ENCODE peak calls at places on chromosomes 7 and 10, in nine cellular contexts. One of them, this sample, is unnamed.

GRCh38 chr7:155692317-155692716 is 47.9 kb downstream of the RBM33 start:
- DNase-seq in tibial nerve: no peak
- DNase-seq in body of pancreas: peak; percentile 58
- DNase-seq in A549: no peak
- DNase-seq in stomach: no peak
- DNase-seq in esophagus squamous epithelium: no peak
- DNase-seq in sigmoid colon: no peak
- DNase-seq in K562: no peak
- DNase-seq in spleen: no peak
- DNase-seq in this sample: no peak

GRCh38 chr10:80171248-80171660 is 34.1 kb downstream of the ANXA11 start:
- DNase-seq in tibial nerve: no peak
- DNase-seq in body of pancreas: no peak
- DNase-seq in A549: no peak
- DNase-seq in stomach: peak; percentile 91
- DNase-seq in esophagus squamous epithelium: no peak
- DNase-seq in sigmoid colon: peak; percentile 57
- DNase-seq in K562: no peak
- DNase-seq in spleen: peak; percentile 45
- DNase-seq in this sample: no peak

GRCh38 chr7:91847881-91848599 is 32.5 kb downstream of the MTERF1 start:
- DNase-seq in tibial nerve: no peak
- DNase-seq in body of pancreas: no peak
- DNase-seq in A549: no peak
- DNase-seq in stomach: no peak
- DNase-seq in esophagus squamous epithelium: no peak
- DNase-seq in sigmoid colon: no peak
- DNase-seq in K562: no peak
- DNase-seq in spleen: no peak
- DNase-seq in this sample: no peak

GRCh38 chr7:94393251-94393758 is 1.4 kb upstream of the COL1A2 start:
- DNase-seq in tibial nerve: peak; percentile 48
- DNase-seq in body of pancreas: no peak
- DNase-seq in A549: no peak
- DNase-seq in stomach: no peak
- DNase-seq in esophagus squamous epithelium: no peak
- DNase-seq in sigmoid colon: no peak
- DNase-seq in K562: no peak
- DNase-seq in spleen: no peak
- DNase-seq in this sample: no peak

GRCh38 chr10:117994771-117995170 is 52.0 kb downstream of the RAB11FIP2 start:
- DNase-seq in tibial nerve: no peak
- DNase-seq in body of pancreas: no peak
- DNase-seq in A549: no peak
- DNase-seq in stomach: no peak
- DNase-seq in esophagus squamous epithelium: no peak
- DNase-seq in sigmoid colon: no peak
- DNase-seq in K562: no peak
- DNase-seq in spleen: no peak
- DNase-seq in this sample: no peak

GRCh38 chr7:4849390-4849789 is 12.4 kb downstream of the PAPOLB start:
- DNase-seq in tibial nerve: peak; percentile 20
- DNase-seq in body of pancreas: no peak
- DNase-seq in A549: peak; percentile 48
- DNase-seq in stomach: no peak
- DNase-seq in esophagus squamous epithelium: no peak
- DNase-seq in sigmoid colon: no peak
- DNase-seq in K562: peak; percentile 64
- DNase-seq in spleen: no peak
- DNase-seq in this sample: no peak

GRCh38 chr7:69399038-69399800 is 199.1 kb upstream of the AUTS2 start:
- DNase-seq in tibial nerve: no peak
- DNase-seq in body of pancreas: no peak
- DNase-seq in A549: no peak
- DNase-seq in stomach: no peak
- DNase-seq in esophagus squamous epithelium: no peak
- DNase-seq in sigmoid colon: no peak
- DNase-seq in K562: no peak
- DNase-seq in spleen: peak; percentile 14
- DNase-seq in this sample: peak; percentile 79

GRCh38 chr7:52447781-52448180 is 587.7 kb upstream of the POM121L12 start:
- DNase-seq in tibial nerve: no peak
- DNase-seq in body of pancreas: no peak
- DNase-seq in A549: no peak
- DNase-seq in stomach: no peak
- DNase-seq in esophagus squamous epithelium: no peak
- DNase-seq in sigmoid colon: no peak
- DNase-seq in K562: no peak
- DNase-seq in spleen: no peak
- DNase-seq in this sample: no peak

GRCh38 chr7:159118623-159119022 is 26.0 kb downstream of the VIPR2 start:
- DNase-seq in tibial nerve: no peak
- DNase-seq in body of pancreas: no peak
- DNase-seq in A549: no peak
- DNase-seq in stomach: no peak
- DNase-seq in esophagus squamous epithelium: no peak
- DNase-seq in sigmoid colon: no peak
- DNase-seq in K562: no peak
- DNase-seq in spleen: peak; percentile 62
- DNase-seq in this sample: no peak

GRCh38 chr10:84188815-84189214 is 5.5 kb upstream of the CDHR1 start:
- DNase-seq in tibial nerve: no peak
- DNase-seq in body of pancreas: no peak
- DNase-seq in A549: no peak
- DNase-seq in stomach: no peak
- DNase-seq in esophagus squamous epithelium: no peak
- DNase-seq in sigmoid colon: no peak
- DNase-seq in K562: no peak
- DNase-seq in spleen: peak; percentile 47
- DNase-seq in this sample: no peak

GRCh38 chr7:101940830-101941229 is 123.4 kb downstream of the CUX1 start:
- DNase-seq in tibial nerve: no peak
- DNase-seq in body of pancreas: peak; percentile 21
- DNase-seq in A549: peak; percentile 57
- DNase-seq in stomach: peak; percentile 72
- DNase-seq in esophagus squamous epithelium: no peak
- DNase-seq in sigmoid colon: peak; percentile 75
- DNase-seq in K562: no peak
- DNase-seq in spleen: no peak
- DNase-seq in this sample: no peak

GRCh38 chr10:63921932-63922713 is 400.9 kb downstream of the REEP3 start:
- DNase-seq in tibial nerve: no peak
- DNase-seq in body of pancreas: no peak
- DNase-seq in A549: peak; percentile 4
- DNase-seq in stomach: no peak
- DNase-seq in esophagus squamous epithelium: no peak
- DNase-seq in sigmoid colon: no peak
- DNase-seq in K562: no peak
- DNase-seq in spleen: no peak
- DNase-seq in this sample: no peak

GRCh38 chr7:120792091-120792860 is 65.7 kb downstream of the TSPAN12 start:
- DNase-seq in tibial nerve: peak; percentile 70
- DNase-seq in body of pancreas: peak; percentile 81
- DNase-seq in A549: peak; percentile 73
- DNase-seq in stomach: peak; percentile 81
- DNase-seq in esophagus squamous epithelium: peak; percentile 1
- DNase-seq in sigmoid colon: peak; percentile 77
- DNase-seq in K562: peak; percentile 80
- DNase-seq in spleen: peak; percentile 88
- DNase-seq in this sample: peak; percentile 33

GRCh38 chr10:84193846-84194423 is 402 bp upstream of the CDHR1 start:
- DNase-seq in tibial nerve: no peak
- DNase-seq in body of pancreas: no peak
- DNase-seq in A549: no peak
- DNase-seq in stomach: no peak
- DNase-seq in esophagus squamous epithelium: no peak
- DNase-seq in sigmoid colon: peak; percentile 33
- DNase-seq in K562: no peak
- DNase-seq in spleen: peak; percentile 54
- DNase-seq in this sample: no peak

GRCh38 chr7:26361637-26362036 is 70.0 kb downstream of the SNX10 start:
- DNase-seq in tibial nerve: no peak
- DNase-seq in body of pancreas: no peak
- DNase-seq in A549: no peak
- DNase-seq in stomach: no peak
- DNase-seq in esophagus squamous epithelium: no peak
- DNase-seq in sigmoid colon: no peak
- DNase-seq in K562: no peak
- DNase-seq in spleen: no peak
- DNase-seq in this sample: no peak

GRCh38 chr10:33805831-33806230 is 471.4 kb upstream of the NRP1 start:
- DNase-seq in tibial nerve: no peak
- DNase-seq in body of pancreas: no peak
- DNase-seq in A549: no peak
- DNase-seq in stomach: no peak
- DNase-seq in esophagus squamous epithelium: no peak
- DNase-seq in sigmoid colon: no peak
- DNase-seq in K562: no peak
- DNase-seq in spleen: no peak
- DNase-seq in this sample: no peak

GRCh38 chr7:50554923-50555322 is 10.3 kb downstream of the DDC start:
- DNase-seq in tibial nerve: no peak
- DNase-seq in body of pancreas: no peak
- DNase-seq in A549: no peak
- DNase-seq in stomach: no peak
- DNase-seq in esophagus squamous epithelium: no peak
- DNase-seq in sigmoid colon: no peak
- DNase-seq in K562: no peak
- DNase-seq in spleen: no peak
- DNase-seq in this sample: no peak

GRCh38 chr7:100137851-100138760 is 10.6 kb upstream of the LAMTOR4 start:
- DNase-seq in tibial nerve: no peak
- DNase-seq in body of pancreas: no peak
- DNase-seq in A549: no peak
- DNase-seq in stomach: peak; percentile 63
- DNase-seq in esophagus squamous epithelium: no peak
- DNase-seq in sigmoid colon: no peak
- DNase-seq in K562: no peak
- DNase-seq in spleen: peak; percentile 23
- DNase-seq in this sample: no peak

GRCh38 chr7:74466196-74466813 is 12.6 kb downstream of the GTF2IRD1 start:
- DNase-seq in tibial nerve: no peak
- DNase-seq in body of pancreas: no peak
- DNase-seq in A549: no peak
- DNase-seq in stomach: peak; percentile 71
- DNase-seq in esophagus squamous epithelium: no peak
- DNase-seq in sigmoid colon: peak; percentile 79
- DNase-seq in K562: no peak
- DNase-seq in spleen: no peak
- DNase-seq in this sample: no peak
- TF ChIP-seq POLR2A in tibial nerve: no peak
- TF ChIP-seq POLR2A in body of pancreas: peak; percentile 28
- TF ChIP-seq POLR2A in A549: no peak
- TF ChIP-seq POLR2A in stomach: no peak
- TF ChIP-seq POLR2A in esophagus squamous epithelium: no peak
- TF ChIP-seq POLR2A in sigmoid colon: no peak
- TF ChIP-seq POLR2A in K562: no peak
- TF ChIP-seq POLR2A in spleen: no peak
- TF ChIP-seq POLR2A in this sample: no peak

DNA sequence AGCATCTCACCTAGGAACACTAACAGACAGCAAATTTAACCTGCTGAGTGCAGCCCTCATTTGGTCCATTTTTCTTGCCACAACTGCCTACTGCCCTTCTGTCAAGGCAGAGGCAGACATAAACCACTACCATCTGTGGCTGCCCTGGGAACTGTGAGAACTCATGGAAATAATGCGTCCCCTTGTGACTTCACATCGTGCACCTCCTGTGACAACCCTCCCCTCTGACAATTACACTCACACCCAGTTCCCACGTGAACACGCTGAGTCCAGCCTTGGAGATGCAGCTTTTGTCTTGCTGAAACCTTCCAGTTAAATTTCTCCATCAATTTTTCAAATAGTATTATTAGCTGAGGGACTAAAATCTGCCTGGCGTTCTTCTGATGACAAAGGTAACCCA is 193.1 kb upstream of the KLF14 start:
- DNase-seq in tibial nerve: no peak
- DNase-seq in body of pancreas: no peak
- DNase-seq in A549: no peak
- DNase-seq in stomach: no peak
- DNase-seq in esophagus squamous epithelium: no peak
- DNase-seq in sigmoid colon: no peak
- DNase-seq in K562: no peak
- DNase-seq in spleen: no peak
- DNase-seq in this sample: no peak
- TF ChIP-seq POLR2A in tibial nerve: no peak
- TF ChIP-seq POLR2A in body of pancreas: no peak
- TF ChIP-seq POLR2A in A549: no peak
- TF ChIP-seq POLR2A in stomach: no peak
- TF ChIP-seq POLR2A in esophagus squamous epithelium: no peak
- TF ChIP-seq POLR2A in sigmoid colon: no peak
- TF ChIP-seq POLR2A in K562: no peak
- TF ChIP-seq POLR2A in spleen: no peak
- TF ChIP-seq POLR2A in this sample: no peak

GRCh38 chr10:100267237-100268104 is at the start of gene CWF19L1:
- DNase-seq in tibial nerve: peak; percentile 87
- DNase-seq in body of pancreas: peak; percentile 89
- DNase-seq in A549: peak; percentile 92
- DNase-seq in stomach: peak; percentile 90
- DNase-seq in esophagus squamous epithelium: peak; percentile 33
- DNase-seq in sigmoid colon: peak; percentile 94
- DNase-seq in K562: peak; percentile 77
- DNase-seq in spleen: peak; percentile 90
- DNase-seq in this sample: peak; percentile 79
- TF ChIP-seq POLR2A in tibial nerve: peak; percentile 39
- TF ChIP-seq POLR2A in body of pancreas: peak; percentile 81
- TF ChIP-seq POLR2A in A549: peak; percentile 59
- TF ChIP-seq POLR2A in stomach: no peak
- TF ChIP-seq POLR2A in esophagus squamous epithelium: peak; percentile 6
- TF ChIP-seq POLR2A in sigmoid colon: no peak
- TF ChIP-seq POLR2A in K562: peak; percentile 80
- TF ChIP-seq POLR2A in spleen: no peak
- TF ChIP-seq POLR2A in this sample: peak; percentile 67

GRCh38 chr10:111158601-111159000 is 81.8 kb downstream of the ADRA2A start:
- DNase-seq in tibial nerve: no peak
- DNase-seq in body of pancreas: no peak
- DNase-seq in A549: no peak
- DNase-seq in stomach: no peak
- DNase-seq in esophagus squamous epithelium: no peak
- DNase-seq in sigmoid colon: no peak
- DNase-seq in K562: no peak
- DNase-seq in spleen: no peak
- DNase-seq in this sample: no peak

GRCh38 chr10:111161109-111161874 is 84.5 kb downstream of the ADRA2A start:
- DNase-seq in tibial nerve: no peak
- DNase-seq in body of pancreas: no peak
- DNase-seq in A549: no peak
- DNase-seq in stomach: no peak
- DNase-seq in esophagus squamous epithelium: no peak
- DNase-seq in sigmoid colon: no peak
- DNase-seq in K562: no peak
- DNase-seq in spleen: no peak
- DNase-seq in this sample: no peak
- TF ChIP-seq POLR2A in tibial nerve: no peak
- TF ChIP-seq POLR2A in body of pancreas: no peak
- TF ChIP-seq POLR2A in A549: no peak
- TF ChIP-seq POLR2A in stomach: no peak
- TF ChIP-seq POLR2A in esophagus squamous epithelium: no peak
- TF ChIP-seq POLR2A in sigmoid colon: no peak
- TF ChIP-seq POLR2A in K562: no peak
- TF ChIP-seq POLR2A in spleen: no peak
- TF ChIP-seq POLR2A in this sample: no peak

This sample was measured in H54.